ENCODE peak calls at places on chromosomes 11 and 22, in ten cellular contexts. One of them, this sample, is unnamed.

GRCh38 chr22:42561856-42562255 is 8.1 kb downstream of the SERHL2 start:
- DNase-seq in SK-N-DZ: no peak
- DNase-seq in fibroblast of pulmonary artery: no peak
- DNase-seq in CD4-positive, alpha-beta T cell: no peak
- DNase-seq in Caki2: no peak
- DNase-seq in OCI-LY7: no peak
- DNase-seq in NCI-H1105: no peak
- DNase-seq in C1 segment of cervical spinal cord: no peak
- DNase-seq in GM04504: no peak
- DNase-seq in stimulated activated CD4-positive, alpha-beta T cell treated with anti-CD3 and anti-CD28 coated beads, Interleukin-12 subunit alpha, Interleukin-12 subunit beta, amount 100 ng/mL, for 4 hours: no peak
- DNase-seq in this sample: no peak

GRCh38 chr11:12474871-12475270 is 97.5 kb downstream of the PARVA start:
- DNase-seq in SK-N-DZ: no peak
- DNase-seq in fibroblast of pulmonary artery: no peak
- DNase-seq in CD4-positive, alpha-beta T cell: no peak
- DNase-seq in Caki2: peak
- DNase-seq in OCI-LY7: no peak
- DNase-seq in NCI-H1105: no peak
- DNase-seq in C1 segment of cervical spinal cord: no peak
- DNase-seq in GM04504: no peak
- DNase-seq in stimulated activated CD4-positive, alpha-beta T cell treated with anti-CD3 and anti-CD28 coated beads, Interleukin-12 subunit alpha, Interleukin-12 subunit beta, amount 100 ng/mL, for 4 hours: no peak
- DNase-seq in this sample: no peak

GRCh38 chr22:37784829-37785495 is 22.8 kb upstream of the GCAT start:
- DNase-seq in SK-N-DZ: no peak
- DNase-seq in fibroblast of pulmonary artery: no peak
- DNase-seq in CD4-positive, alpha-beta T cell: no peak
- DNase-seq in Caki2: no peak
- DNase-seq in OCI-LY7: no peak
- DNase-seq in NCI-H1105: no peak
- DNase-seq in C1 segment of cervical spinal cord: no peak
- DNase-seq in GM04504: no peak
- DNase-seq in stimulated activated CD4-positive, alpha-beta T cell treated with anti-CD3 and anti-CD28 coated beads, Interleukin-12 subunit alpha, Interleukin-12 subunit beta, amount 100 ng/mL, for 4 hours: no peak
- DNase-seq in this sample: no peak

GRCh38 chr11:20161230-20161918 is 1.1 kb upstream of the DBX1 start:
- DNase-seq in SK-N-DZ: no peak
- DNase-seq in fibroblast of pulmonary artery: no peak
- DNase-seq in CD4-positive, alpha-beta T cell: no peak
- DNase-seq in Caki2: no peak
- DNase-seq in OCI-LY7: no peak
- DNase-seq in NCI-H1105: no peak
- DNase-seq in C1 segment of cervical spinal cord: no peak
- DNase-seq in GM04504: no peak
- DNase-seq in stimulated activated CD4-positive, alpha-beta T cell treated with anti-CD3 and anti-CD28 coated beads, Interleukin-12 subunit alpha, Interleukin-12 subunit beta, amount 100 ng/mL, for 4 hours: no peak
- DNase-seq in this sample: no peak

GRCh38 chr11:15276616-15277015 is 161.9 kb downstream of the INSC start:
- DNase-seq in SK-N-DZ: no peak
- DNase-seq in fibroblast of pulmonary artery: peak
- DNase-seq in CD4-positive, alpha-beta T cell: no peak
- DNase-seq in Caki2: peak
- DNase-seq in OCI-LY7: no peak
- DNase-seq in NCI-H1105: peak
- DNase-seq in C1 segment of cervical spinal cord: no peak
- DNase-seq in GM04504: no peak
- DNase-seq in stimulated activated CD4-positive, alpha-beta T cell treated with anti-CD3 and anti-CD28 coated beads, Interleukin-12 subunit alpha, Interleukin-12 subunit beta, amount 100 ng/mL, for 4 hours: no peak
- DNase-seq in this sample: no peak

GRCh38 chr11:10556590-10556989 is 11.9 kb downstream of the LYVE1 start:
- DNase-seq in SK-N-DZ: no peak
- DNase-seq in fibroblast of pulmonary artery: no peak
- DNase-seq in CD4-positive, alpha-beta T cell: no peak
- DNase-seq in Caki2: no peak
- DNase-seq in OCI-LY7: no peak
- DNase-seq in NCI-H1105: no peak
- DNase-seq in C1 segment of cervical spinal cord: no peak
- DNase-seq in GM04504: no peak
- DNase-seq in stimulated activated CD4-positive, alpha-beta T cell treated with anti-CD3 and anti-CD28 coated beads, Interleukin-12 subunit alpha, Interleukin-12 subunit beta, amount 100 ng/mL, for 4 hours: no peak
- DNase-seq in this sample: no peak

GRCh38 chr11:117193130-117194020 is 5.8 kb upstream of the TAGLN start:
- DNase-seq in SK-N-DZ: no peak
- DNase-seq in fibroblast of pulmonary artery: no peak
- DNase-seq in CD4-positive, alpha-beta T cell: no peak
- DNase-seq in Caki2: no peak
- DNase-seq in OCI-LY7: no peak
- DNase-seq in NCI-H1105: no peak
- DNase-seq in C1 segment of cervical spinal cord: no peak
- DNase-seq in GM04504: no peak
- DNase-seq in stimulated activated CD4-positive, alpha-beta T cell treated with anti-CD3 and anti-CD28 coated beads, Interleukin-12 subunit alpha, Interleukin-12 subunit beta, amount 100 ng/mL, for 4 hours: no peak
- DNase-seq in this sample: no peak

GRCh38 chr11:109552376-109552775 is 130.4 kb downstream of the C11orf87 start:
- DNase-seq in SK-N-DZ: no peak
- DNase-seq in fibroblast of pulmonary artery: no peak
- DNase-seq in CD4-positive, alpha-beta T cell: no peak
- DNase-seq in Caki2: no peak
- DNase-seq in OCI-LY7: no peak
- DNase-seq in NCI-H1105: no peak
- DNase-seq in C1 segment of cervical spinal cord: no peak
- DNase-seq in GM04504: no peak
- DNase-seq in stimulated activated CD4-positive, alpha-beta T cell treated with anti-CD3 and anti-CD28 coated beads, Interleukin-12 subunit alpha, Interleukin-12 subunit beta, amount 100 ng/mL, for 4 hours: no peak
- DNase-seq in this sample: no peak

GRCh38 chr11:124801636-124802312 is 1.6 kb upstream of the MSANTD2 start:
- DNase-seq in SK-N-DZ: no peak
- DNase-seq in fibroblast of pulmonary artery: no peak
- DNase-seq in CD4-positive, alpha-beta T cell: no peak
- DNase-seq in Caki2: no peak
- DNase-seq in OCI-LY7: no peak
- DNase-seq in NCI-H1105: no peak
- DNase-seq in C1 segment of cervical spinal cord: no peak
- DNase-seq in GM04504: peak
- DNase-seq in stimulated activated CD4-positive, alpha-beta T cell treated with anti-CD3 and anti-CD28 coated beads, Interleukin-12 subunit alpha, Interleukin-12 subunit beta, amount 100 ng/mL, for 4 hours: no peak
- DNase-seq in this sample: no peak